ENCODE peak calls at places on chromosomes 5 and 9, in five cellular contexts. D, X, L, A and G are unnamed samples.

GRCh38 chr5:59424515-59424914 is 469.0 kb downstream of the PDE4D start:
- DNase-seq in D (no peak), X (no peak), L (no peak), A (no peak), G (no peak)

GRCh38 chr5:148542812-148543211 is 111.5 kb downstream of the HTR4 start:
- DNase-seq in D (no peak), X (no peak), L (no peak), A (no peak), G (no peak)

GRCh38 chr9:20446248-20446647 is 176.1 kb downstream of the MLLT3 start:
- DNase-seq in D (no peak), X (no peak), L (no peak), A (no peak), G (no peak)

GRCh38 chr5:53262348-53262970 is 152.9 kb upstream of the MOCS2 start:
- DNase-seq in D (peak; percentile 12), X (peak; percentile 45), L (peak; percentile 8), A (peak; percentile 2), G (peak; percentile 44)

GRCh38 chr9:69824497-69825252 is 4.1 kb downstream of the CFAP95 start:
- DNase-seq in D (no peak), X (no peak), L (no peak), A (no peak), G (no peak)

GRCh38 chr5:172048539-172049101 is 42.2 kb upstream of the FBXW11 start:
- DNase-seq in D (no peak), X (peak; percentile 59), L (no peak), A (no peak), G (no peak)

GRCh38 chr5:35707659-35708058 is 90.0 kb downstream of the SPEF2 start:
- DNase-seq in D (no peak), X (no peak), L (no peak), A (no peak), G (no peak)

GRCh38 chr5:175742290-175742994 is 84.6 kb downstream of the HRH2 start:
- DNase-seq in D (no peak), X (no peak), L (no peak), A (no peak), G (no peak)

GRCh38 chr5:74205745-74206570 is 434.6 kb downstream of the ENC1 start:
- DNase-seq in D (no peak), X (no peak), L (no peak), A (no peak), G (no peak)

GRCh38 chr9:91360551-91361293 is 996 bp downstream of the AUH start:
- DNase-seq in D (no peak), X (peak; percentile 45), L (no peak), A (no peak), G (peak; percentile 85)

GRCh38 chr5:1140188-1140817 is 28.4 kb upstream of the SLC12A7 start:
- DNase-seq in D (peak; percentile 93), X (peak; percentile 42), L (peak; percentile 34), A (peak; percentile 54), G (peak; percentile 67)

GRCh38 chr9:112166176-112167140 is 8.6 kb downstream of the SUSD1 start:
- DNase-seq in D (no peak), X (no peak), L (no peak), A (peak; percentile 47), G (peak; percentile 52)

GRCh38 chr5:140190868-140191209 is 15.9 kb downstream of the CYSTM1 start:
- DNase-seq in D (no peak), X (peak; percentile 41), L (no peak), A (no peak), G (no peak)

GRCh38 chr5:154989641-154990040 is 23.9 kb upstream of the KIF4B start:
- DNase-seq in D (no peak), X (peak; percentile 40), L (no peak), A (no peak), G (no peak)

GRCh38 chr9:19812194-19812593 is 23.4 kb upstream of the SLC24A2 start:
- DNase-seq in D (no peak), X (no peak), L (no peak), A (no peak), G (no peak)

DNA sequence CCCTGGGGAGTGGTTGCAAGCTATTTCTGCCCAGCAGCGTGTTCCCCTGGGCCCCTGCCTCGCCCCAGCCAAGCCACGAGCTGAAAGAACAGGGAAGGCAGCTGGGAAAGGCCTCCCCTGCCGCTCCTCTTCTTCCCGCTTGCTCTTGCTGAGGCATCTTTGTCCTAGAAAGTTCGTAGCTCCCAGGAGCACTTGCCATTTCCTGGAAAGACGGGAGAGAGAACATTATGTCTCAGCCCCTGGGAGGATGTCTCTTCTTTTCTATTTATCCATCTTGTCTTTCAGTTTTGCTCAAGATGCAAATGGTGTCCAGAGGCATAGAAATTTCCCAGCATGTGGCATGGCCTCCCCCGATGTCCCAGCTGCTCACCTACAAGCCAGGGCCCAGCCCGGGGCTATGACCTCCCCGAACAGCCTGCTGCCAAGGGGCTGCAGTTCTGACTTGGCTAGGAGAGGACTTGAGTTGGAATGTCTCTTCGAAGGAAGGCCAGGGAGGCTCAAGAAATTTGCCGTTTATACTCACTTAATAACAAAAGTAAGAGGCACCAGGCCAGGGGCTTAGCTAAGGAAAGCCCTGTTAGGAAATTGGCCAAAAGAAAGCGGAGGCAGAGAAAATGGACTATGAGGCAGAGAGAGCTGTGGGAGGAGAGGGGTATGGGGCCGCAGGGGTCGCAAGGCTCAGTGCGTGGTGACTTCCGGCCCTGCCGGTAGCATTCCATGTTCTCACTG is 87.3 kb downstream of the LIFR start:
- DNase-seq in D (no peak), X (no peak), L (no peak), A (no peak), G (no peak)
- H3K4me1 ChIP-seq in D (no peaks in the 10 kb centered on the region), X (peaks cover 46% of the 10 kb centered on the region), L (peaks cover 11% of the 10 kb centered on the region), A (peaks cover 54% of the 10 kb centered on the region), G (no peaks in the 10 kb centered on the region)

GRCh38 chr5:141876628-141877477 is 1.4 kb downstream of the PCDH1 start:
- DNase-seq in D (no peak), X (peak; percentile 59), L (no peak), A (no peak), G (peak; percentile 69)

GRCh38 chr5:141875795-141876627 is 2.2 kb downstream of the PCDH1 start:
- DNase-seq in D (peak; percentile 78), X (peak; percentile 55), L (no peak), A (no peak), G (peak; percentile 82)

GRCh38 chr5:141878771-141879759 is 855 bp upstream of the PCDH1 start:
- DNase-seq in D (peak; percentile 73), X (peak; percentile 92), L (peak; percentile 86), A (peak; percentile 85), G (peak; percentile 97)

GRCh38 chr5:141878186-141878770 is at the start of gene PCDH1:
- DNase-seq in D (peak; percentile 81), X (peak; percentile 33), L (no peak), A (no peak), G (peak; percentile 77)

DNA sequence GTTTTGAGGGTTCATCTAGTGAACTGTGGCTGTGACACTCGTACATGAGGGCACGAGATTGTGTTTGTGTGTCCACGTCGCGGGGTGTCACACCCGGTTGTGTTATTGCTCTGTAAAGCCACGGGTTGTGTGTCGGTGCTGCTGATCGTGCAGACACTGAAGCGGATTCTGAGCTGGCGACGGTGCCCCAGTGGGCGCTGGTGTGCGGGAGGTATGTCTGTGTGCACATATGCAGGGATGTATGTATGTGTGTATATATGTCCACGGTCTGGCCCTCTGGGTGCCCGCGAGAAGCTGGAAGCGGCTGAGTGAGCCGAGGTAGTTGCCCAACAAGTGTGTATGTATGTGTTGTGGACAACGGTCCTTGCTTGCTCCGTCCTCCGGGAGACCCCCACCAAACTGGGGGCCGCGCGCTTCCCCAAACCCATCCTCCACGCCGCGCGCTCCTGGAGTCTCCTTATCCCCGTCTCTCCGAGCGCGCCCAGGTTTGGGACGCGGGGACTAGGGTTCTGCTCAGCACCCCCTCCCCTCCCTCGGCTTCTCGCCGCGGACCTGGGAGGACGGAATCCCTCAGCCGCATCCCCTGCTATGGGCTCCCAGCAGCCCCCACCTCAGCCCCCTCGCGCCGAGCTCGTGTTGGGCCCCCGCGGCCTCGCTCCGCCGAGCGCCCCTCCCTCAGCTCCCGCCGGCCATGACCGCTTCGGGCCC is 578 bp downstream of the PCDH1 start:
- DNase-seq in D (no peak), X (no peak), L (no peak), A (no peak), G (no peak)
- TF ChIP-seq EZH2 in D (peak; percentile 9), X (no peak), L (no peak), A (no peak), G (no peak)

GRCh38 chr5:27476356-27476988 is 438.1 kb upstream of the CDH9 start:
- DNase-seq in D (no peak), X (no peak), L (no peak), A (no peak), G (no peak)
- TF ChIP-seq POLR2AphosphoS5 in D (no peak), X (no peak), L (no peak), A (no peak), G (no peak)

GRCh38 chr9:121781701-121782464 is 130.4 kb downstream of the DAB2IP start:
- DNase-seq in D (no peak), X (no peak), L (no peak), A (no peak), G (no peak)
- H3K4me1 ChIP-seq in D (no peaks in the 10 kb centered on the region), X (peaks cover 4% of the 10 kb centered on the region), L (no peaks in the 10 kb centered on the region), A (no peaks in the 10 kb centered on the region), G (peaks cover 20% of the 10 kb centered on the region)

GRCh38 chr5:77958642-77959315 is 182.6 kb upstream of the TBCA start:
- DNase-seq in D (no peak), X (no peak), L (no peak), A (no peak), G (peak; percentile 74)

GRCh38 chr5:77960305-77960704 is 184.2 kb upstream of the TBCA start:
- DNase-seq in D (no peak), X (no peak), L (no peak), A (no peak), G (no peak)

GRCh38 chr5:77957516-77957915 is 181.4 kb upstream of the TBCA start:
- DNase-seq in D (no peak), X (no peak), L (no peak), A (no peak), G (peak; percentile 62)

GRCh38 chr5:77957081-77957480 is 180.9 kb upstream of the TBCA start:
- DNase-seq in D (no peak), X (no peak), L (no peak), A (no peak), G (no peak)

GRCh38 chr5:77957931-77958476 is 181.9 kb upstream of the TBCA start:
- DNase-seq in D (no peak), X (no peak), L (no peak), A (no peak), G (peak; percentile 62)
- TF ChIP-seq EZH2 in D (no peak), X (peak; percentile 53), L (no peak), A (no peak), G (no peak)

GRCh38 chr9:98334796-98335195 is 79.3 kb upstream of the TBC1D2 start:
- DNase-seq in D (no peak), X (no peak), L (no peak), A (no peak), G (no peak)
- TF ChIP-seq POLR2AphosphoS5 in D (no peak), X (no peak), L (no peak), A (no peak), G (no peak)

DNA sequence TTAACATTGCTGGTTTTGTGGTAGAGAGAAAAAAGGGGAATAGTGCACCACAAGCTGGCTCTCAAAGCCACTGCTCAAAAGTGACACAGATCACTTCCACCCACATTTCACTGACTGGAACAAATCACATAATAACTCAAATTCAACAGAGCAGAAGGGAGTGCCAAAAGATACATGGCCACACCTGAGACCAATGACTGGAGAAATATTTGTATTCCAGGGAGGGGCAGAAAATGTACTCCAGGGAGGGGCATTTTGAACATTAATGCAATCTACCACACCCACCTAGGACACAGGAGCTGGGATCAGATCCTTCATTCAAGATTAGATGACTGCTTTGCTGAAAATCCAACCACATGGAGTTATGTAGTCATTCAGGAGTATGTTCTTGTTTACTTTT is 44.8 kb upstream of the ALDOB start:
- DNase-seq in D (no peak), X (no peak), L (no peak), A (no peak), G (no peak)
- H3K4me1 ChIP-seq in D (peaks cover 9% of the 10 kb centered on the region), X (no peaks in the 10 kb centered on the region), L (peaks cover 2% of the 10 kb centered on the region), A (no peaks in the 10 kb centered on the region), G (peaks cover 21% of the 10 kb centered on the region)

GRCh38 chr5:5356765-5357164 is 65.7 kb upstream of the ICE1 start:
- DNase-seq in D (no peak), X (no peak), L (no peak), A (peak; percentile 81), G (no peak)
- TF ChIP-seq EZH2 in D (no peak), X (no peak), L (no peak), A (no peak), G (no peak)